ENCODE peak calls at places on chromosomes 6 and 20, in seven cellular contexts. L is endothelial cell of umbilical vein; X is cardiac muscle cell; O is hepatocyte; Q is PC-3; P is psoas muscle; H is effector memory CD4-positive, alpha-beta T cell. R is an unnamed sample. For H3K36me3, the result is how much of the 10 kb centered on the place peaks cover.

GRCh38 chr6:33847867-33848266 is 44.1 kb upstream of the MLN start:
- DNase-seq in L (no peak), X (no peak), O (no peak), P (no peak), Q (no peak), H (no peak), R (no peak)

GRCh38 chr6:391559-392440 is at the start of gene IRF4:
- DNase-seq in Q (no peak), P (no peak), O (no peak), X (no peak), H (no peak), L (no peak), R (no peak)

GRCh38 chr6:140043762-140044378 is 669.4 kb upstream of the CITED2 start:
- DNase-seq in X (no peak), L (no peak), O (no peak), Q (peak), H (no peak), P (no peak), R (no peak)

GRCh38 chr6:52285174-52286068 is 879 bp upstream of the MCM3 start:
- DNase-seq in O (no peak), H (no peak), P (no peak), X (peak), L (no peak), Q (peak), R (no peak)

GRCh38 chr20:34820805-34821578 is 4.5 kb downstream of the NCOA6 start:
- DNase-seq in L (no peak), P (no peak), X (no peak), O (no peak), Q (no peak), H (no peak), R (no peak)

GRCh38 chr20:44017905-44018683 is 103.4 kb downstream of the TOX2 start:
- DNase-seq in X (peak), Q (peak), P (no peak), L (peak), O (peak), H (no peak), R (peak)

GRCh38 chr6:136647363-136647763 is 97.1 kb upstream of the MAP7 start:
- DNase-seq in L (peak), H (peak), O (peak), Q (no peak), P (no peak), X (no peak), R (no peak)

GRCh38 chr6:54588176-54588575 is 258.4 kb upstream of the FAM83B start:
- DNase-seq in O (no peak), X (no peak), L (no peak), H (no peak), P (no peak), Q (no peak), R (no peak)

GRCh38 chr20:25418779-25419178 is 11.3 kb downstream of the GINS1 start:
- DNase-seq in P (no peak), X (no peak), O (no peak), Q (peak), L (no peak), H (no peak), R (no peak)

GRCh38 chr6:43183441-43183840 is 1.4 kb downstream of the CUL9 start:
- DNase-seq in L (no peak), X (no peak), O (no peak), P (no peak), H (no peak), Q (no peak), R (no peak)

GRCh38 chr6:26225848-26226590 is 138.8 kb downstream of the HFE start:
- DNase-seq in O (no peak), P (no peak), H (no peak), X (peak), L (no peak), Q (no peak), R (no peak)

DNA sequence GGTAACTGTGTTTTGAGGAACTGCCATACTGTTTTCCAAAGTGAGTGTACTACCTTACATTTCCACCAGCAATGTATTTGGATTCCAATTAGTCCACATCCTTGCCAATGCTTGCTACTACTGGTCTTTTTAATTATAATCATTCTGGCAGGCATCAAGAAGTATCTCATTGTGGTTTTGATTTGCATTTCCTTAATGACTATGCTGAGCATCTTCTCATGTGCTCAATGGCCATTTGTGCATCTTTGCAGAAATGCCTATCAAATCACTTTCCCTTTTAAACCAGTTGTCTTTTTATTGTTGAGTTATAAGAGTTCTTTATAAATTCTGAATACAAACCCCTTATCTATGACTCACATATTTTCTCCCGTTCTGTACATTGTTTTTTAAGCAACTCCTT is 75.9 kb downstream of the ATG5 start:
- DNase-seq in Q (no peak), X (no peak), H (no peak), O (no peak), P (no peak), L (no peak), R (no peak)
- H3K36me3 ChIP-seq in Q (under half), X (under half), H (under half), O (under half), P (under half), L (under half), R (under half)

DNA sequence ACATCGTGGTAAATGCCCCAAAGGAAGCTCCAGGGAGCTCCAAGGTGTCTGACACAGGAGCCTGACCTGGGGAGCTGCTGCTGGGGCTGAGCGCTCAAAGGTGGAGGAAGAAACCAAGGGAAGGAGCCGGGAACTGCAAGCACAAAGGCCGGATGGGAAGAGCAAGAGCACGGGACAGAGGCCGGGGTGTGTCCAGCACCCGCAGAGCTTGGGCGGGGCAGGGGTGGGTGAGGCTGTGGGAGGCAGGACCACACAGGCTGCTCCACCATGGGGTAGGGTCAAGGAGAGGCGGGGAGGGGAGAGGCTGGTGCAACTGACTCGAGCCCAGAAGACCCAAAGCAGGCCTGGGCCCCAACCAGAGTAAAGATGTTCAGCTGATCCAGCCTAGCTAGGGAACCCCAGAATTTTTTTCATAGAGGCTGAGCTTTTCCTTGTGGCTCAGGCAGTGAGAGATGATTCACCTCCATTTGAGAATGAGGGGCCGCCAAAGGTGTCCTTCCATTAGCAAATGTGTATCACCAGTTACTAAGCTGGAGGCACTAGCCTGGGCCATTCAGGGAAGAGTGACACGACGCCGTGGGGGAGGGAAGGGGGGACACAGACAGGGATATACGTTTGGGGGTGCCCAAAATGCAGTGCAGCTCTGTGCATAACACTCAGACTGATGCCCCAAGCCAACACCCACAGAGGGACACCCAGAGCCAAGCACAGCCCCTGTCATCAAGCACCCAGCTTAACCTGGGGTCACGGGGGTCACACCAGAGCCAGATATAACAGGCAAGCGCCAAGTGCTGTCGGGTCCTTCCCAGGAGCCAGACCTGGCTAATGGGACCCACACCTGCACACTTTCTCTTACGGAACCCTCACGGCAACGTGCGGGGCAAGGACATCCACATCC is 21.3 kb upstream of the TLDC2 start:
- DNase-seq in X (no peak), Q (no peak), O (no peak), P (no peak), H (no peak), L (no peak), R (no peak)
- H3K27ac ChIP-seq in X (no peak), Q (no peak), O (no peak), P (no peak), H (no peak), L (no peak), R (peak)

DNA sequence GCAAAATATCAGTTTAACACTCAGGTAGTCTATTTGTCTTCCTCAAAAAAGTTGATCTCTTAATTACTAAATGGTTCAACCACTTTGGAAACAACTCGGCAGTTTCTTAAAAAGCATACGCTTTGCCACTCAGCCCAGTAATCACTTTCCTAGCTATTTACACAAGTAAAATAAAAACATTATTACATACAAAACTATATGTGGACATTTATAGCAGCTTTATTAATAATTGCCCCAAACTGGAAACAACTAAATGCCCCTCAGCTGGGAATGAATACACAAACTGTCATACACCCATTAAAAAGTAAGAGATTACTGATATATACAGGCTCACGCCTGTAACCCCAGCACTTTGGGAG is 7.4 kb downstream of the EEF1A1 start:
- DNase-seq in P (no peak), H (no peak), Q (peak), O (no peak), X (no peak), L (peak), R (no peak)
- H3K36me3 ChIP-seq in P (under half), H (under half), Q (under half), O (under half), X (under half), L (under half), R (under half)

GRCh38 chr20:36547186-36548005 is 6.1 kb downstream of the MYL9 start:
- DNase-seq in L (no peak), O (no peak), Q (no peak), P (no peak), X (no peak), H (no peak), R (no peak)
- H3K27ac ChIP-seq in L (no peak), O (no peak), Q (no peak), P (no peak), X (peak), H (no peak), R (no peak)

R was measured in gastrocnemius medialis.